ENCODE peak calls at places on chromosome 7, in five cellular contexts. T, I, S, E and F are unnamed samples.

GRCh38 chr7:114426824-114427223 is 12.2 kb downstream of the FOXP2 start:
- DNase-seq in T (no peak), I (no peak), S (peak; percentile 7), E (no peak), F (no peak)

GRCh38 chr7:107622429-107622828 is 38.2 kb upstream of the SLC26A4 start:
- DNase-seq in T (no peak), I (no peak), S (no peak), E (no peak), F (no peak)

GRCh38 chr7:131686833-131687232 is 130.4 kb upstream of the PODXL start:
- DNase-seq in T (no peak), I (no peak), S (no peak), E (no peak), F (no peak)

GRCh38 chr7:150378853-150379589 is at the start of gene ZNF775:
- DNase-seq in T (peak; percentile 94), I (peak; percentile 98), S (peak; percentile 85), E (peak; percentile 97), F (peak; percentile 93)

GRCh38 chr7:106054133-106054532 is 58.0 kb downstream of the SYPL1 start:
- DNase-seq in T (no peak), I (no peak), S (no peak), E (no peak), F (no peak)

GRCh38 chr7:134293029-134293740 is 23.5 kb downstream of the SLC35B4 start:
- DNase-seq in T (no peak), I (no peak), S (no peak), E (peak; percentile 35), F (no peak)

GRCh38 chr7:44914992-44915607 is 29.8 kb upstream of the PURB start:
- DNase-seq in T (no peak), I (no peak), S (no peak), E (no peak), F (no peak)

GRCh38 chr7:151470656-151471180 is 30.8 kb upstream of the CRYGN start:
- DNase-seq in T (no peak), I (no peak), S (no peak), E (no peak), F (no peak)

GRCh38 chr7:18624436-18624835 is 128.9 kb downstream of the HDAC9 start:
- DNase-seq in T (no peak), I (no peak), S (no peak), E (no peak), F (no peak)

GRCh38 chr7:134712196-134712595 is 65.5 kb downstream of the BPGM start:
- DNase-seq in T (peak; percentile 89), I (no peak), S (no peak), E (no peak), F (no peak)

GRCh38 chr7:100053201-100053600 is 3.6 kb downstream of the ZSCAN21 start:
- DNase-seq in T (peak; percentile 59), I (peak; percentile 67), S (peak; percentile 57), E (peak; percentile 46), F (peak; percentile 15)

GRCh38 chr7:133795061-133795460 is 332.1 kb upstream of the LRGUK start:
- DNase-seq in T (no peak), I (no peak), S (no peak), E (no peak), F (no peak)

GRCh38 chr7:44213872-44214595 is 13.3 kb downstream of the YKT6 start:
- DNase-seq in T (no peak), I (no peak), S (peak; percentile 36), E (no peak), F (no peak)

GRCh38 chr7:47236480-47237208 is 345.3 kb downstream of the TNS3 start:
- DNase-seq in T (no peak), I (no peak), S (no peak), E (no peak), F (no peak)

GRCh38 chr7:148021507-148022045 is 569.0 kb upstream of the C7orf33 start:
- DNase-seq in T (no peak), I (no peak), S (no peak), E (no peak), F (no peak)

GRCh38 chr7:50531928-50532327 is 33.3 kb downstream of the DDC start:
- DNase-seq in T (no peak), I (no peak), S (no peak), E (no peak), F (no peak)

GRCh38 chr7:157097569-157097968 is 41.2 kb upstream of the UBE3C start:
- DNase-seq in T (no peak), I (no peak), S (no peak), E (peak; percentile 19), F (no peak)

GRCh38 chr7:152553671-152554317 is 118.0 kb upstream of the KMT2C start:
- DNase-seq in T (no peak), I (no peak), S (no peak), E (no peak), F (no peak)

GRCh38 chr7:148697256-148697841 is 1.4 kb upstream of the CUL1 start:
- DNase-seq in T (peak; percentile 43), I (no peak), S (no peak), E (peak; percentile 15), F (no peak)

GRCh38 chr7:117004899-117005298 is 51.6 kb downstream of the ST7 start:
- DNase-seq in T (no peak), I (no peak), S (no peak), E (no peak), F (no peak)

GRCh38 chr7:18429547-18429946 is 66.0 kb upstream of the HDAC9 start:
- DNase-seq in T (no peak), I (no peak), S (no peak), E (no peak), F (no peak)

GRCh38 chr7:94823952-94824351 is 83.4 kb upstream of the PPP1R9A start:
- DNase-seq in T (no peak), I (no peak), S (peak; percentile 73), E (no peak), F (peak; percentile 18)

GRCh38 chr7:142853739-142854504 is 954 bp upstream of the EPHB6 start:
- DNase-seq in T (no peak), I (peak; percentile 81), S (peak; percentile 35), E (peak; percentile 70), F (peak; percentile 31)

GRCh38 chr7:33076737-33077136 is 14.2 kb upstream of the NT5C3A start:
- DNase-seq in T (no peak), I (no peak), S (no peak), E (no peak), F (no peak)

GRCh38 chr7:48041665-48041995 is 6.3 kb downstream of the C7orf57 start:
- DNase-seq in T (no peak), I (no peak), S (no peak), E (no peak), F (no peak)

GRCh38 chr7:132116369-132116768 is 459.9 kb downstream of the PLXNA4 start:
- DNase-seq in T (no peak), I (no peak), S (no peak), E (no peak), F (no peak)

GRCh38 chr7:82319674-82320118 is 123.9 kb downstream of the CACNA2D1 start:
- DNase-seq in T (peak; percentile 69), I (peak; percentile 67), S (no peak), E (peak; percentile 30), F (peak; percentile 89)

GRCh38 chr7:95251966-95252365 is 72.4 kb downstream of the PON1 start:
- DNase-seq in T (no peak), I (no peak), S (no peak), E (no peak), F (no peak)

DNA sequence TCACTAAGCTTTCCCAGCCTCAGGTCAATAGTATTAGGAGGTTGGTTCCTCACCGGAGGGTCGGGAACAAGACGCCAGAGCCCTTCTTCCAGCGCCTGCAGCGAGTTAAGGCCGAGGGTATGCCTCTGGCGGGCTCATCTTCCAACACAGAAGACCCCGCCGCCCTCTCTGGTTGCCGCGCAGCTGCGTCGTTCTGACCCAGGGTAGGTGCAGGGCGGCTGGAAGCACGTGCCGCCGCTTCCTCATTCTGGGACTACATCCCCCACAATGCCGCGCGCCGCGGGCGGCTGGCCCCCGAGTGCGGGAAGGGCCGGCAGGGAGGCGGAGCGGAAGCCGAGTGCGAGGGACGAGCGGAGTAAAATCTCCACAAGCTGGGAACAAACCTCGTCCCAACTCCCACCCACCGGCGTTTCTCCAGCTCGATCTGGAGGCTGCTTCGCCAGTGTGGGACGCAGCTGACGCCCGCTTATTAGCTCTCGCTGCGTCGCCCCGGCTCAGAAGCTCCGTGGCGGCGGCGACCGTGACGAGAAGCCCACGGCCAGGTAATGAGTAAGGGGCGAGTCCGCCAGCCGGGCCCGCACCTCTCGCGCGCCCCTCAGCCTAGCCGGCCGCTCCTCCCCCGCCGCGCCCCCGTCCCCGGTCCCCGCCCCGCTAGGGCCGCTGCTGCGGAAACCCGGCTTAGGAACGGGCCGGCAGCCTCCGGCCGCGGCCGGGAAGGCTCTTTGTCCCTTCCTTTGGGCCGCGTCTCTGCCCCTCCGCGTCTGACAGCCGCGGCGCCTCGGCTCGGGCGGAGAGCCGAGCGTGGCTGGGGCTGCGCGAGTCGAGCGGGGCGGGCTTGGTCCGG is at the start of gene CCDC126:
- DNase-seq in T (peak; percentile 91), I (peak; percentile 96), S (peak; percentile 79), E (peak; percentile 95), F (peak; percentile 94)
- H3K4me3 ChIP-seq in T (peak within 1 kb of the TSS; percentile 60), I (peak within 1 kb of the TSS; percentile 62), S (peak within 1 kb of the TSS; percentile 56), E (peak within 1 kb of the TSS; percentile 79), F (peak within 1 kb of the TSS; percentile 71)

GRCh38 chr7:1698951-1699350 is 28.9 kb downstream of the ELFN1 start:
- DNase-seq in T (peak; percentile 5), I (no peak), S (no peak), E (no peak), F (no peak)

GRCh38 chr7:1698221-1698620 is 28.1 kb downstream of the ELFN1 start:
- DNase-seq in T (no peak), I (no peak), S (no peak), E (no peak), F (no peak)

GRCh38 chr7:1700536-1701333 is 30.7 kb downstream of the ELFN1 start:
- DNase-seq in T (peak; percentile 24), I (no peak), S (no peak), E (no peak), F (no peak)

GRCh38 chr7:1697499-1698125 is 27.5 kb downstream of the ELFN1 start:
- DNase-seq in T (peak; percentile 31), I (no peak), S (no peak), E (no peak), F (no peak)

DNA sequence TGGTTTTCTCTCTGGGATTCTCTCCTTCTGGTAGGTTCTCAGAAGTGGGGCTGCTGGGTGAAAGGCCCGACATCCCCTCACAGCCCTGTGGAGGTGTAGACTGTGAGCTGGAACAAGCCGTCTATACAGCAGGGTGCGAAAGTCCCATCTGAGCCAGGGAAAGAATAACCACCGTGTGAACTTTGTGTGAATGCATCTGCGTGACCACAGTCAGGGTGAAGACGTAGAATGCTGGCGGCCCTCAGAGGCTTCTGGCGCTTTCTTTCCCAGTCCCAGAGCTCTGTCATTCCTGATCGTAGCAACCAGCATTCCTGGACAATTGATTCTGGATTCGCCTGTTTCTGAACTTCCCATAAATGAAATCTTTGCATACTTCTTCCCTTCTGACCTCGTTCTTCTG is 30.0 kb downstream of the ELFN1 start:
- DNase-seq in T (peak; percentile 28), I (no peak), S (no peak), E (no peak), F (no peak)
- H3K27me3 ChIP-seq in T (peaks cover 5% of the 10 kb centered on the region), I (no peaks in the 10 kb centered on the region), S (peaks cover 3% of the 10 kb centered on the region), E (no peaks in the 10 kb centered on the region), F (no peaks in the 10 kb centered on the region)

GRCh38 chr7:27241189-27242045 is 1.2 kb upstream of the EVX1 start:
- DNase-seq in T (no peak), I (no peak), S (no peak), E (no peak), F (no peak)
- H3K9me3 ChIP-seq in T (no peaks in the 10 kb centered on the region), I (no peaks in the 10 kb centered on the region), S (no peaks in the 10 kb centered on the region), E (no peaks in the 10 kb centered on the region), F (no peaks in the 10 kb centered on the region)

DNA sequence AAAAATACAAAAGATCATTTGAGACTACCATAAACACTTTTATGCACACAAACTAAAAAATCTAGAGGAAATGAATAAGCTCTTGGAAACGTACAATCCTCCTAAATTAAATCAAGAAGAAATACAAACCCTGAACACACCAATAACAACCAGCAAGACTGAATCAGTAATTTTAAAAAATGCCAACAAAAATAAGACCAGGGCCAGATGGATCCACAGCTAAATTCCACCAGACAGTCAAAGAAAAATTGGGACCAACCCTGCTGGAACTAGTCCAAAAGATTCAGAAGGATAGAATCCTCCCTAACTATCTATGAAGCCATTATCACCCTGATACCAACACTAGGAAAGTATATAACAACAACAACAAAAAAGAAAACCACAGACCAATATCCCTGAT is 277.4 kb downstream of the AGMO start:
- DNase-seq in T (no peak), I (no peak), S (no peak), E (no peak), F (no peak)
- H3K4me3 ChIP-seq in T (no peak overlapping the region), I (no peak overlapping the region), S (no peak overlapping the region), E (no peak overlapping the region), F (no peak overlapping the region)